ENCODE peak calls at places on chromosomes 6 and 20, in ten cellular contexts. P is ascending aorta, I is HFFc6, H is bronchial epithelial cell, M is NCI-H510A, U is NCI-H82, B is ACHN, A is pancreas, C is glutamatergic neuron, K is substantia nigra. O is an unnamed sample.

GRCh38 chr6:139909992-139910391 is 535.5 kb upstream of the CITED2 start:
- DNase-seq in U (no peak), I (no peak), H (peak), P (no peak), C (no peak), A (no peak), K (no peak), M (no peak), B (no peak), O (no peak)

GRCh38 chr6:101700655-101701054 is 307.1 kb downstream of the GRIK2 start:
- DNase-seq in C (no peak), I (no peak), M (no peak), B (no peak), A (no peak), K (no peak), P (no peak), U (no peak), H (no peak), O (no peak)

GRCh38 chr20:52454660-52455059 is 263.1 kb upstream of the ZFP64 start:
- DNase-seq in A (no peak), P (no peak), I (no peak), K (no peak), C (no peak), B (no peak), U (no peak), M (no peak), H (no peak), O (no peak)

GRCh38 chr6:129510930-129511329 is 199.0 kb downstream of the ARHGAP18 start:
- DNase-seq in I (no peak), K (no peak), B (no peak), M (no peak), P (no peak), C (no peak), U (no peak), H (no peak), A (no peak), O (no peak)

GRCh38 chr20:4229415-4229814 is 214.1 kb upstream of the RNF24 start:
- DNase-seq in P (no peak), M (no peak), I (no peak), B (no peak), A (no peak), C (no peak), K (no peak), U (no peak), H (no peak), O (no peak)

GRCh38 chr20:51387125-51387865 is 155.2 kb downstream of the NFATC2 start:
- DNase-seq in I (no peak), C (no peak), A (no peak), M (no peak), U (no peak), P (no peak), K (no peak), B (no peak), H (no peak), O (no peak)

GRCh38 chr6:36692861-36693702 is 4.5 kb upstream of the RAB44 start:
- DNase-seq in I (no peak), B (no peak), M (no peak), C (no peak), U (no peak), P (no peak), K (no peak), H (no peak), A (no peak), O (no peak)

GRCh38 chr20:10061641-10062040 is 26.9 kb downstream of the ANKEF1 start:
- DNase-seq in U (no peak), I (no peak), H (no peak), K (no peak), M (peak), B (no peak), C (peak), A (no peak), P (no peak), O (no peak)

GRCh38 chr6:84926171-84926570 is 161.8 kb upstream of the TBX18 start:
- DNase-seq in A (no peak), M (no peak), I (no peak), C (no peak), P (no peak), U (no peak), H (peak), K (no peak), B (no peak), O (no peak)

GRCh38 chr6:37725967-37726366 is 28.3 kb upstream of the MDGA1 start:
- DNase-seq in A (peak), M (no peak), C (no peak), K (no peak), I (no peak), B (peak), U (no peak), H (peak), P (no peak), O (no peak)

GRCh38 chr6:167219967-167220512 is 62.3 kb upstream of the GPR31 start:
- DNase-seq in I (no peak), U (no peak), C (no peak), B (no peak), A (no peak), P (no peak), H (no peak), K (no peak), M (no peak), O (no peak)

GRCh38 chr6:53179961-53180651 is 31.5 kb upstream of the GCM1 start:
- DNase-seq in P (no peak), K (no peak), U (peak), C (no peak), B (no peak), H (peak), A (peak), I (no peak), M (peak), O (no peak)

GRCh38 chr6:128641701-128642100 is 121.3 kb upstream of the PTPRK start:
- DNase-seq in P (no peak), A (no peak), U (no peak), H (peak), K (no peak), I (no peak), B (no peak), C (no peak), M (no peak), O (no peak)

GRCh38 chr6:7673063-7673536 is 52.8 kb upstream of the BMP6 start:
- DNase-seq in C (no peak), K (no peak), P (no peak), B (no peak), U (peak), H (peak), I (no peak), M (no peak), A (peak), O (peak)

GRCh38 chr6:100261486-100261885 is 203.2 kb downstream of the SIM1 start:
- DNase-seq in U (no peak), B (no peak), I (no peak), A (no peak), K (no peak), M (no peak), P (no peak), H (no peak), C (no peak), O (no peak)

GRCh38 chr6:70586114-70586513 is 19.4 kb downstream of the SDHAF4 start:
- DNase-seq in K (no peak), M (no peak), U (no peak), C (no peak), A (no peak), I (no peak), H (no peak), P (no peak), B (no peak), O (no peak)

GRCh38 chr20:19956976-19957375 is 60.2 kb upstream of the NAA20 start:
- DNase-seq in P (no peak), C (no peak), U (no peak), I (no peak), A (no peak), B (no peak), H (no peak), K (no peak), M (no peak), O (no peak)

GRCh38 chr20:49230575-49231211 is 11.5 kb downstream of the DDX27 start:
- DNase-seq in K (no peak), P (no peak), I (no peak), U (peak), M (no peak), C (peak), A (no peak), H (no peak), B (no peak), O (peak)

GRCh38 chr6:158172001-158172400 is 3.9 kb downstream of the GTF2H5 start:
- DNase-seq in A (no peak), U (no peak), K (no peak), H (no peak), P (no peak), B (peak), C (no peak), M (no peak), I (no peak), O (no peak)

GRCh38 chr6:107784669-107785068 is 39.4 kb downstream of the SCML4 start:
- DNase-seq in C (no peak), H (no peak), A (no peak), P (no peak), I (no peak), B (no peak), K (no peak), U (no peak), M (no peak), O (no peak)

GRCh38 chr20:57387463-57387862 is 3.7 kb upstream of the RBM38 start:
- DNase-seq in M (no peak), P (no peak), C (no peak), A (no peak), H (no peak), U (no peak), I (no peak), K (no peak), B (no peak), O (no peak)

GRCh38 chr6:120384671-120385070 is 949.6 kb downstream of the TBC1D32 start:
- DNase-seq in A (no peak), U (no peak), H (peak), K (no peak), P (no peak), C (no peak), M (no peak), B (no peak), I (no peak), O (no peak)

GRCh38 chr20:62980970-62981369 is 25.8 kb downstream of the BHLHE23 start:
- DNase-seq in K (no peak), I (no peak), A (no peak), H (no peak), U (peak), M (no peak), C (peak), B (no peak), P (no peak), O (no peak)

GRCh38 chr20:4012631-4013030 is 2.7 kb downstream of the RNF24 start:
- DNase-seq in I (peak), C (no peak), A (no peak), H (peak), K (no peak), U (no peak), P (no peak), M (no peak), B (no peak), O (no peak)